ENCODE peak calls at places on chromosome X, in ten cellular contexts. D is PC-9, L is neural progenitor cell, U is kidney, Y is PC-3, X is fibroblast of lung, F is adrenal gland, T is upper lobe of right lung, G is vagina, R is psoas muscle. A is an unnamed sample. For H3K9me3, the result is how much of the 10 kb centered on the place peaks cover.

GRCh38 chrX:65596270-65596669 is 61.7 kb upstream of the LAS1L start:
- DNase-seq in D (no peak), L (no peak), U (no peak), Y (peak), X (peak), F (no peak), T (no peak), G (no peak), R (no peak), A (no peak)

GRCh38 chrX:41526925-41527324 is 79.8 kb downstream of the NYX start:
- DNase-seq in D (no peak), L (no peak), U (no peak), Y (peak), X (no peak), F (no peak), T (no peak), G (no peak), R (no peak), A (no peak)

GRCh38 chrX:53732797-53733196 is 46.3 kb upstream of the HUWE1 start:
- DNase-seq in D (no peak), L (no peak), U (no peak), Y (no peak), X (no peak), F (no peak), T (no peak), G (no peak), R (no peak), A (no peak)

GRCh38 chrX:77167993-77168392 is 279.2 kb upstream of the FGF16 start:
- DNase-seq in D (no peak), L (no peak), U (no peak), Y (no peak), X (no peak), F (no peak), T (no peak), G (no peak), R (no peak), A (no peak)

GRCh38 chrX:18210470-18210869 is 10.2 kb downstream of the BEND2 start:
- DNase-seq in D (no peak), L (no peak), U (no peak), Y (peak), X (peak), F (no peak), T (no peak), G (no peak), R (no peak), A (no peak)

GRCh38 chrX:38124000-38124399 is 96.7 kb downstream of the SRPX start:
- DNase-seq in D (no peak), L (no peak), U (no peak), Y (no peak), X (no peak), F (no peak), T (no peak), G (no peak), R (no peak), A (no peak)

GRCh38 chrX:10239611-10240064 is 82.9 kb downstream of the CLCN4 start:
- DNase-seq in D (peak), L (no peak), U (no peak), Y (peak), X (peak), F (no peak), T (no peak), G (no peak), R (peak), A (no peak)

GRCh38 chrX:102042706-102043325 is 82.7 kb upstream of the TCEAL2 start:
- DNase-seq in D (no peak), L (no peak), U (peak), Y (peak), X (no peak), F (no peak), T (no peak), G (no peak), R (no peak), A (no peak)

GRCh38 chrX:150696264-150696789 is 3.1 kb downstream of the MTMR1 start:
- DNase-seq in D (no peak), L (no peak), U (no peak), Y (no peak), X (no peak), F (no peak), T (no peak), G (no peak), R (no peak), A (no peak)

GRCh38 chrX:81202989-81203388 is 1.1 kb downstream of the SH3BGRL start:
- DNase-seq in D (no peak), L (no peak), U (no peak), Y (no peak), X (no peak), F (no peak), T (no peak), G (no peak), R (no peak), A (no peak)

GRCh38 chrX:22135171-22135711 is 103.1 kb downstream of the PHEX start:
- DNase-seq in D (peak), L (no peak), U (no peak), Y (peak), X (peak), F (no peak), T (no peak), G (no peak), R (no peak), A (no peak)

GRCh38 chrX:69535661-69536060 is 31.5 kb downstream of the NALF2 start:
- DNase-seq in D (no peak), L (no peak), U (no peak), Y (no peak), X (no peak), F (no peak), T (no peak), G (no peak), R (no peak), A (no peak)

GRCh38 chrX:3651272-3651671 is 62.2 kb downstream of the PRKX start:
- DNase-seq in D (no peak), L (no peak), U (no peak), Y (peak), X (peak), F (no peak), T (no peak), G (no peak), R (no peak), A (no peak)

GRCh38 chrX:95058815-95059214 is 1384.8 kb downstream of the FAM133A start:
- DNase-seq in D (no peak), L (no peak), U (no peak), Y (peak), X (peak), F (no peak), T (no peak), G (no peak), R (no peak), A (no peak)

GRCh38 chrX:40578039-40578438 is 2.7 kb upstream of the ATP6AP2 start:
- DNase-seq in D (no peak), L (no peak), U (no peak), Y (no peak), X (no peak), F (no peak), T (no peak), G (no peak), R (no peak), A (no peak)

GRCh38 chrX:1416965-1417760 is 25.2 kb upstream of the SLC25A6 start:
- DNase-seq in D (no peak), L (no peak), U (peak), Y (no peak), X (no peak), F (peak), T (peak), G (no peak), R (no peak), A (peak)

GRCh38 chrX:140817943-140818342 is 108.4 kb downstream of the LINC00632 start:
- DNase-seq in D (no peak), L (peak), U (no peak), Y (peak), X (peak), F (no peak), T (no peak), G (no peak), R (no peak), A (no peak)

GRCh38 chrX:5142644-5143043 is 1086.0 kb downstream of the NLGN4X start:
- DNase-seq in D (no peak), L (no peak), U (no peak), Y (no peak), X (no peak), F (no peak), T (no peak), G (no peak), R (no peak), A (no peak)

GRCh38 chrX:50579955-50580354 is 109.3 kb upstream of the DGKK start:
- DNase-seq in D (peak), L (peak), U (no peak), Y (peak), X (peak), F (peak), T (no peak), G (no peak), R (no peak), A (no peak)

GRCh38 chrX:153793291-153793690 is 884 bp downstream of the IDH3G start:
- DNase-seq in D (no peak), L (no peak), U (no peak), Y (no peak), X (no peak), F (no peak), T (no peak), G (no peak), R (no peak), A (no peak)

GRCh38 chrX:49956313-49956712 is 33.9 kb downstream of the CLCN5 start:
- DNase-seq in D (no peak), L (no peak), U (no peak), Y (no peak), X (no peak), F (no peak), T (no peak), G (no peak), R (no peak), A (no peak)

GRCh38 chrX:153766098-153766817 is 2.2 kb downstream of the PLXNB3 start:
- DNase-seq in D (peak), L (peak), U (peak), Y (peak), X (peak), F (peak), T (peak), G (no peak), R (peak), A (peak)

GRCh38 chrX:108494416-108495095 is 54.9 kb downstream of the COL4A5 start:
- DNase-seq in D (no peak), L (no peak), U (no peak), Y (no peak), X (peak), F (no peak), T (no peak), G (no peak), R (no peak), A (no peak)

GRCh38 chrX:21955398-21956189 is 15.1 kb downstream of the SMS start:
- DNase-seq in D (no peak), L (no peak), U (no peak), Y (no peak), X (no peak), F (no peak), T (no peak), G (no peak), R (no peak), A (no peak)

GRCh38 chrX:17375631-17376380 is 806 bp downstream of the NHS start:
- DNase-seq in D (peak), L (peak), U (peak), Y (peak), X (peak), F (peak), T (peak), G (no peak), R (peak), A (no peak)

GRCh38 chrX:63475200-63475599 is 124.1 kb upstream of the SPIN4 start:
- DNase-seq in D (no peak), L (peak), U (no peak), Y (no peak), X (peak), F (no peak), T (no peak), G (no peak), R (no peak), A (no peak)

GRCh38 chrX:63466690-63467089 is 115.6 kb upstream of the SPIN4 start:
- DNase-seq in D (no peak), L (no peak), U (no peak), Y (no peak), X (no peak), F (no peak), T (no peak), G (no peak), R (no peak), A (no peak)

GRCh38 chrX:63470506-63470905 is 119.4 kb upstream of the SPIN4 start:
- DNase-seq in D (no peak), L (no peak), U (no peak), Y (no peak), X (no peak), F (no peak), T (no peak), G (no peak), R (no peak), A (no peak)

GRCh38 chrX:63471004-63471403 is 119.9 kb upstream of the SPIN4 start:
- DNase-seq in D (no peak), L (no peak), U (no peak), Y (no peak), X (no peak), F (no peak), T (no peak), G (no peak), R (no peak), A (no peak)
- H3K9me3 ChIP-seq in D (under half), L (under half), U (under half), Y (under half), X (under half), F (under half), T (under half), G (under half), R (under half), A (under half)

GRCh38 chrX:30615229-30615628 is 37.7 kb upstream of the TASL start:
- DNase-seq in D (no peak), L (no peak), U (no peak), Y (peak), X (peak), F (no peak), T (no peak), G (no peak), R (no peak), A (no peak)
- H3K27ac ChIP-seq in D (no peak), L (no peak), U (no peak), Y (peak), X (no peak), F (no peak), T (no peak), G (no peak), R (no peak), A (no peak)

DNA sequence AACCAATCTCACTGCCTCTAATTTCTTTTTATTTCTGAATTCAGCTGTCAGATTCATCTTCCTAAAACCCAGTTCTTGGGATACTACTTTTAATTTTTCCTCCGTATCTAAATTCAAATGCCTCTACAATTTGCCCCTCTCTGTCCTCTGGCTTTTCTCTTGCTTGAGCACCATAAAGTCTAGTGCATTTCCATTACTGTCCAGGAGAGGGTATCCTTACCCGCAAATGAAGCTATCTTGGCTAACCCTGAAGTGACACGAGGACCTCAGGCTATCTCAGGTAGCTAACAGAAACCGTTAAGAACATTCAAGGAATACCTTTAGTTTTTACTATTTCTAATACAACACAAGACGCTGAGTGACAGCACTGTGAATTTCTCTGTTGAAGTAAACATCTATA is 49.4 kb upstream of the PRR32 start:
- DNase-seq in D (peak), L (peak), U (no peak), Y (peak), X (no peak), F (no peak), T (no peak), G (no peak), R (no peak), A (no peak)
- TF ChIP-seq CTCF in D (peak), L (peak), U (peak), Y (peak), X (no peak), F (peak), T (peak), G (no peak), R (peak), A (peak)

DNA sequence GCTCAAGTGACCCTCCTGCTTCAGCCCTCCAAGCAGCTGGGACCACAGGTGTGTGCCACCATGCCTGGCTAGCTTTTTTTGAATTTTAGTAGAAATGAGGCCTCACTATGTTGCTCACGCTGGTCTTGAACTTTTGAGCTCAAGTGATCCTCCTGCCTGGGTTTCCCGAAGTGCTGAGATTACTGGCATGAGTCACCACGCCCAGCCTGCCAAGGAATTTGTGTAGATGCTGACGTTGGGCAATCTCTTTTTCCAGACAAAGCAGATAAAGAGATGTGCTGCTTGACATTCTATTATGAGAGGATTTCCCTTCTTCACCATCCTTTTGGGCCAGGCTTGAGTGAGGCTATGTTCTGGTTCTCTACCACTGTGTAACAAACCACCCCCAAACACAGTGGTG is 254.5 kb upstream of the RPS6KA3 start:
- DNase-seq in D (no peak), L (no peak), U (no peak), Y (peak), X (peak), F (peak), T (no peak), G (no peak), R (no peak), A (no peak)
- H3K9me3 ChIP-seq in D (under half), L (under half), U (under half), Y (under half), X (under half), F (under half), T (under half), G (under half), R (under half), A (under half)

GRCh38 chrX:131762802-131763234 is 218.9 kb downstream of the OR13H1 start:
- DNase-seq in D (no peak), L (no peak), U (no peak), Y (peak), X (no peak), F (peak), T (no peak), G (no peak), R (no peak), A (no peak)

GRCh38 chrX:131764224-131764623 is 220.3 kb downstream of the OR13H1 start:
- DNase-seq in D (no peak), L (no peak), U (no peak), Y (no peak), X (no peak), F (no peak), T (no peak), G (no peak), R (no peak), A (no peak)

DNA sequence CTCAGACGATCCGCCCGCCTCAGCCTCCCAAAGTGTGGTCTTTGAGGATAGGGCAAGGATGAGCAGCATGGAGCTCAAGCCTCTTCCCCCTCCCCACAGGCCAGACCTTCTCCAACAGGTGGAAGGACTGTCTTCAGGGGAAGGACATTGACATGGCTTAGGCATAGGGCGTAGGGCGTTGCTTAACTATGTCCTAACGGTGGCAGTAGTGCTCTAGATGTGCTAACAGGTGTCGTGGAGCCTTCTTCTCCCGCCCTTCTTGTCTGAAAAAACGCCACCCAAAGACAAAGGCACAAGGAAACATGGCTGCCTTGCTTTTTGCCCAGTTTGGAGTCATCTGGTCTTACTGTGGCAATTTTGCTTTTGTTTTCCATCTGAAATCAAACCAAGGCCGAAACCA is 219.8 kb downstream of the OR13H1 start:
- DNase-seq in D (no peak), L (no peak), U (no peak), Y (peak), X (no peak), F (peak), T (no peak), G (peak), R (peak), A (no peak)
- H3K27ac ChIP-seq in D (no peak), L (no peak), U (no peak), Y (no peak), X (no peak), F (no peak), T (no peak), G (peak), R (peak), A (no peak)

GRCh38 chrX:35726176-35726575 is 72.0 kb upstream of the MAGEB16 start:
- DNase-seq in D (no peak), L (no peak), U (no peak), Y (peak), X (peak), F (no peak), T (no peak), G (no peak), R (no peak), A (no peak)
- TF ChIP-seq CTCF in D (peak), L (peak), U (peak), Y (peak), X (peak), F (peak), T (peak), G (no peak), R (no peak), A (no peak)

DNA sequence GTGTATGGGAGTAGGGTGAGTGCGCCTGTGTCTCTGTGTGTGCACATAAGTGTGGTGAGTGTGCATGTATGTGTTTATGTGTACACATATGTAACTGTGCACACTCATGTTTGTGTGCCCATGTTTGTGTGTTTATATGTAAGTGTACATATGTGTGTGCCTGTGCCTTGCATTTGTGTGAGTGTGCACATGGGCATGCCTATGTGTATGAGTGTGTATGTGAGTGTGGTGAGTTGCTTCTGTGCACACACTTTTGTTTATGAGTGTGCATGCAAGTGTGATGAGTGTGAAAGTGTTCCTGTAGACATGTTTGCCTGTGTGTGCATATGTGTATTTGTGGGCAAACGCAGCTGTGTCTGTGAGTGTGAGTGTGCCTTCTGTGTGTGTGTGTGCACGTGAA is 7.2 kb downstream of the IL9R start:
- DNase-seq in D (no peak), L (no peak), U (no peak), Y (no peak), X (no peak), F (no peak), T (no peak), G (no peak), R (no peak), A (no peak)
- H3K9me3 ChIP-seq in D (under half), L (under half), U (under half), Y (under half), X (under half), F (under half), T (under half), G (under half), R (under half), A (under half)